ENCODE peak calls at places on chromosomes 13 and 19, in five cellular contexts. V is neuronal stem cell, Q is H1, X is mesenchymal stem cell, N is trophoblast cell. C is an unnamed sample.

GRCh38 chr13:39847336-39847735 is 191.9 kb downstream of the COG6 start:
- DNase-seq in V (no peak), Q (no peak), X (peak), N (no peak), C (no peak)

GRCh38 chr19:10260141-10260584 is 8.1 kb downstream of the MRPL4 start:
- DNase-seq in V (no peak), Q (no peak), X (no peak), N (no peak), C (no peak)

GRCh38 chr13:21079761-21080730 is 18.7 kb upstream of the LATS2 start:
- DNase-seq in V (no peak), Q (no peak), X (peak), N (peak), C (no peak)

GRCh38 chr13:20160346-20161274 is at the start of gene GJA3:
- DNase-seq in V (peak), Q (no peak), X (peak), N (no peak), C (peak)

GRCh38 chr13:31765441-31765840 is 26.1 kb downstream of the RXFP2 start:
- DNase-seq in V (no peak), Q (no peak), X (peak), N (no peak), C (no peak)

GRCh38 chr13:94323746-94324408 is 155.6 kb downstream of the DCT start:
- DNase-seq in V (no peak), Q (no peak), X (no peak), N (no peak), C (no peak)

GRCh38 chr13:95833126-95833525 is 156.2 kb downstream of the DNAJC3 start:
- DNase-seq in V (no peak), Q (no peak), X (no peak), N (no peak), C (no peak)

GRCh38 chr19:11191273-11191755 is 6.0 kb downstream of the KANK2 start:
- DNase-seq in V (no peak), Q (no peak), X (peak), N (peak), C (no peak)

GRCh38 chr13:46728777-46729176 is 68.2 kb downstream of the ESD start:
- DNase-seq in V (no peak), Q (no peak), X (peak), N (no peak), C (no peak)

GRCh38 chr19:42324655-42325307 is 654 bp upstream of the MEGF8 start:
- DNase-seq in V (no peak), Q (no peak), X (no peak), N (no peak), C (no peak)

GRCh38 chr13:113742445-113743120 is 16.4 kb upstream of the TMEM255B start:
- DNase-seq in V (no peak), Q (no peak), X (no peak), N (no peak), C (no peak)
- H2BK12ac ChIP-seq in V (no peak), Q (peak), X (no peak), N (no peak), C (no peak)

DNA sequence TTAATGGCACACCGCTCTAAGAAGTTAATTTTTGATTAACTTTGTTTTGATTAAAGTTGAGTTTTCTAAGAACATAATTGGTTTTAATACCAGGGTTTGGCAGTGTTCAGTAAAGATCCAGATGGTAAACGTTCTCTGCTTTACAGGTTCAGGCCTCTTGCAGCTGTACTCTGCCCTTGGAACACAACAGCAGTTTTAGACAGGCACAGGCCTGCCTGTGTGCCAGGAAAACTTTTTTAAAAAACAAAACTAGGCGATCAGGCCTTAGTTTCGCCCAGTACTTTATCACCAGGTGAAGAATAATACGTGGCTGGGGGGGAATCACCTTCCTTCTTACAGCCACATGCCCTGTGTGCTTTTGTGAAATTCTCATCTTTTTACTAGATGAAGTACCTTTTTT is 38.0 kb upstream of the TEX29 start:
- DNase-seq in V (no peak), Q (no peak), X (no peak), N (no peak), C (no peak)
- H2AK5ac ChIP-seq in V (no peak), Q (no peak), X (no peak), N (no peak), C (no peak)

GRCh38 chr19:19514215-19514633 is 1.1 kb downstream of the TSSK6 start:
- DNase-seq in V (no peak), Q (no peak), X (no peak), N (peak), C (no peak)

GRCh38 chr19:19517235-19517619 is 1.2 kb downstream of the NDUFA13 start:
- DNase-seq in V (no peak), Q (no peak), X (no peak), N (no peak), C (no peak)

GRCh38 chr19:19515764-19516519 is at the start of gene NDUFA13:
- DNase-seq in V (peak), Q (peak), X (peak), N (peak), C (peak)

GRCh38 chr19:19513671-19514070 is 1.7 kb downstream of the TSSK6 start:
- DNase-seq in V (no peak), Q (no peak), X (no peak), N (no peak), C (no peak)

DNA sequence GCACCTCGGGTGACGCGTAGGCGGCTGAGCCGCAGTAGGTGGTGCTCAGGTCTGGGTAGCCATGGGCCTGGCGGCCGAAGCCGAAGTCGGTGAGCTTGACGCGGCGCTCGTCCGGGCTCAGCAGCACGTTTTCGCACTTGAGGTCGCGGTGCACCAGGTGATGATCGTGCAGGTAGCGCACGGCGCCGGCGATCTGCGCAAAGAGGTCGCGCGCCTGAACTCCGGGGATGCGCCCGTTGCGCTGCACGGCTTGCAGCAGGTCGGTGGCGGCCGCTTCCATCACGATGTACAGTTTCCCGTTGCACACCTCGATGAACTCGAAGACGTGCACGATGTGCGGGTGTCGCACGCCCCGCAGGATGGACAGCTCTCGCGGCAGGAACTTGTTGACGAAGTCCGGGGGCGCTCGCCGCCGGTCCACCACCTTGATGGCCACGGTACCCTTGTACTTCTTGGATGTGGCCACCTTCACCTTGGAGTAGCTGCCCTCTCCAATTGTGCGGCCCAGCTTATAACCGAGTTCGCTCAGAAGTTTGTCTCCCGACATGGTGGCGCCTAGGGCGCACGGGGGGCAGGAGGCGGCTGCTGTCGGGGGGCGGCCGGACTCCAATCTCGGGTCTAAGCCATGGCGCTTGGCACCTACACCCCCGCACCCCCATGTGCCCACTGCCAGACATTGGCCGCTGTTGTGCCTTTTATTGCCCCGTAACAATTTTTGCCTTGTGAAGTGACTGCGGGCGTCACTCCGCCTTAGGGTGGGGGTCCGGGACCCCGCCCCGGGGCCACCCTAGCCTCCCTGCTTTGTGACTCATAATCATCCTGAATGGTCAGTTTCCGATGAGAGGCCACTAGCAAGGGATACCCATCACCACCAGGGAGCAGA is at the start of gene TSSK6:
- DNase-seq in V (no peak), Q (no peak), X (no peak), N (no peak), C (no peak)
- H3K18ac ChIP-seq in V (peak), Q (peak), X (peak), N (peak), C (peak)

GRCh38 chr19:3551808-3552095 is 5.6 kb downstream of the MFSD12 start:
- DNase-seq in V (no peak), Q (no peak), X (no peak), N (peak), C (no peak)
- H2BK12ac ChIP-seq in V (no peak), Q (no peak), X (no peak), N (no peak), C (no peak)

GRCh38 chr19:7730286-7731217 is 1.4 kb downstream of the CLEC4G start:
- DNase-seq in V (no peak), Q (no peak), X (no peak), N (no peak), C (no peak)
- H2AK5ac ChIP-seq in V (no peak), Q (no peak), X (no peak), N (no peak), C (no peak)

GRCh38 chr13:73998631-73999030 is 135.6 kb downstream of the KLF12 start:
- DNase-seq in V (no peak), Q (no peak), X (no peak), N (no peak), C (no peak)

GRCh38 chr13:73997964-73998363 is 136.2 kb downstream of the KLF12 start:
- DNase-seq in V (no peak), Q (no peak), X (peak), N (no peak), C (no peak)

GRCh38 chr13:73993661-73994060 is 140.5 kb downstream of the KLF12 start:
- DNase-seq in V (no peak), Q (no peak), X (no peak), N (no peak), C (no peak)

GRCh38 chr13:73995752-73996151 is 138.5 kb downstream of the KLF12 start:
- DNase-seq in V (no peak), Q (no peak), X (no peak), N (no peak), C (no peak)

GRCh38 chr13:73996569-73996968 is 137.6 kb downstream of the KLF12 start:
- DNase-seq in V (no peak), Q (no peak), X (no peak), N (no peak), C (no peak)
- H3K18ac ChIP-seq in V (no peak), Q (no peak), X (no peak), N (no peak), C (no peak)

GRCh38 chr13:99540530-99540929 is 39.3 kb downstream of the TM9SF2 start:
- DNase-seq in V (no peak), Q (no peak), X (no peak), N (no peak), C (no peak)

GRCh38 chr13:99536023-99536422 is 34.8 kb downstream of the TM9SF2 start:
- DNase-seq in V (no peak), Q (no peak), X (no peak), N (no peak), C (no peak)
- H2BK12ac ChIP-seq in V (no peak), Q (no peak), X (no peak), N (no peak), C (no peak)

GRCh38 chr19:58326914-58327726 is at the start of gene ZSCAN22:
- DNase-seq in V (peak), Q (peak), X (peak), N (peak), C (peak)
- H2AK5ac ChIP-seq in V (peak), Q (no peak), X (no peak), N (peak), C (no peak)

DNA sequence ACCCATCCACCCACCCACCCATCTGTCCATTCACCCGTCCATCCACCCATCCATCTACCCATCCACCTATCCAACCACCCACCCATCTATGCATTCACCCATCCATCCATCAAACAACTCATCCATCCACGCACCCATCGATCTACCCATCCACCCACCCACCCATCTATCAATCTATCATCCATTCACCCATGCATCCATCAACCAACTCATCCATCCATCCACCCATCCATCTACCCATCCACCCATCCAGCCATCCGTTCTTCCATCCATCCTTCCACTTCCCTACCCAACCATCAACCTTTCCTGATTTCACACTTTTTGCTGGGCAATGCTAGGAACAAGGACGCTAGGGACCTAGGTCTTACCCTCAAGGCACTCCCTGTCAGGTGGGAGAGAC is 2.1 kb downstream of the TMEM238 start:
- DNase-seq in V (no peak), Q (no peak), X (no peak), N (no peak), C (no peak)
- H3K18ac ChIP-seq in V (no peak), Q (no peak), X (no peak), N (no peak), C (no peak)

C was measured in H9.